ENCODE peak calls at places on chromosomes 6 and 20, in six cellular contexts. A is K562, D is HepG2, G is GM23338, V is Panc1, K is upper lobe of left lung. R is an unnamed sample. For H3K27me3, the result is how much of the 10 kb centered on the place peaks cover.

GRCh38 chr6:44475417-44475778 is 87.9 kb downstream of the CDC5L start:
- ATAC-seq in A (peak), D (peak), G (peak), V (peak), K (no peak), R (no peak)

GRCh38 chr6:32816746-32817204 is at the start of gene HLA-DOB:
- ATAC-seq in A (peak), D (no peak), G (peak), V (no peak), K (peak), R (peak)

GRCh38 chr6:134689676-134690447 is 260.0 kb downstream of the ALDH8A1 start:
- ATAC-seq in A (no peak), D (peak), G (no peak), V (no peak), K (no peak), R (no peak)

GRCh38 chr20:10877345-10877744 is 203.5 kb upstream of the JAG1 start:
- ATAC-seq in A (no peak), D (no peak), G (no peak), V (no peak), K (no peak), R (peak)

GRCh38 chr20:55232647-55233046 is 757.3 kb downstream of the DOK5 start:
- ATAC-seq in A (no peak), D (no peak), G (no peak), V (no peak), K (no peak), R (no peak)

GRCh38 chr20:6590891-6591679 is 176.4 kb upstream of the BMP2 start:
- ATAC-seq in A (no peak), D (no peak), G (no peak), V (no peak), K (no peak), R (no peak)

GRCh38 chr6:135932651-135933050 is 81.2 kb downstream of the PDE7B start:
- ATAC-seq in A (no peak), D (peak), G (no peak), V (no peak), K (no peak), R (no peak)

GRCh38 chr6:53628354-53629119 is 37.0 kb downstream of the KLHL31 start:
- ATAC-seq in A (peak), D (peak), G (no peak), V (no peak), K (no peak), R (peak)

GRCh38 chr6:53066059-53066406 is 829 bp downstream of the FBXO9 start:
- ATAC-seq in A (peak), D (peak), G (no peak), V (no peak), K (peak), R (no peak)

GRCh38 chr20:48773837-48774418 is 53.9 kb downstream of the PREX1 start:
- ATAC-seq in A (no peak), D (peak), G (no peak), V (no peak), K (peak), R (peak)

GRCh38 chr20:37397954-37398749 is 52.2 kb downstream of the SRC start:
- ATAC-seq in A (no peak), D (peak), G (no peak), V (no peak), K (no peak), R (no peak)

GRCh38 chr6:111038534-111039252 is 48.6 kb upstream of the SLC16A10 start:
- ATAC-seq in A (no peak), D (no peak), G (no peak), V (no peak), K (no peak), R (no peak)

GRCh38 chr6:45084257-45084656 is 243.9 kb upstream of the RUNX2 start:
- ATAC-seq in A (no peak), D (no peak), G (no peak), V (no peak), K (no peak), R (no peak)

GRCh38 chr20:2700913-2701620 is 8.5 kb downstream of the EBF4 start:
- ATAC-seq in A (no peak), D (peak), G (peak), V (no peak), K (no peak), R (no peak)

GRCh38 chr20:57605045-57605444 is 15.2 kb downstream of the ZBP1 start:
- ATAC-seq in A (no peak), D (no peak), G (no peak), V (no peak), K (no peak), R (no peak)
- TF ChIP-seq POLR2AphosphoS5 in A (no peak), D (no peak), G (no peak), V (no peak), K (no peak), R (no peak)

GRCh38 chr6:158131926-158132325 is 36.1 kb downstream of the SERAC1 start:
- ATAC-seq in A (peak), D (peak), G (no peak), V (peak), K (no peak), R (no peak)
- TF ChIP-seq CTCF in A (peak), D (peak), G (peak), V (peak), K (no peak), R (no peak)

DNA sequence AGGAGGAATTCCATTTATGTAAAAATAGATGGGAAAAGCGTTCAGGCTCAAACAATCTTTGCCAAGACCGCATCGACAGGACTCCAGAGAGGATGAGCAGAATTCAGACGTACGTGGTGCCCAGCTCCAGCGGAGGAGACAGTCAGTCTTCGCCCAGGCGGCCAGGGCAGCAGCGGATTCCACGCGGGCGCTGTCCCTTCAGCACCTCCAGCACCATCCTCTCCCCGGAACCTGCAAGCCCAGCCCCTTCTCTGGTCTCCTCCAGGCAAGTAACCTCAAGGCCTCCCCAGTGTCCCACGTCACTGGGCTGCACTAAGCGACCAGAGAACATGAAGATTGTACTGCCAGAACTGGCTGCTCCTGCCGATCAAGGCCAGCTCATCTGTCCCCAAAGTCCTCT is 2.8 kb upstream of the KCNQ2 start:
- ATAC-seq in A (peak), D (peak), G (peak), V (no peak), K (no peak), R (no peak)
- H3K27me3 ChIP-seq in A (half or more), D (half or more), G (under half), V (under half), K (under half), R (half or more)

GRCh38 chr6:2245954-2246863 is 804 bp upstream of the GMDS start:
- ATAC-seq in A (peak), D (peak), G (peak), V (peak), K (peak), R (peak)
- TF ChIP-seq POLR2AphosphoS5 in A (no peak), D (peak), G (no peak), V (no peak), K (peak), R (peak)

DNA sequence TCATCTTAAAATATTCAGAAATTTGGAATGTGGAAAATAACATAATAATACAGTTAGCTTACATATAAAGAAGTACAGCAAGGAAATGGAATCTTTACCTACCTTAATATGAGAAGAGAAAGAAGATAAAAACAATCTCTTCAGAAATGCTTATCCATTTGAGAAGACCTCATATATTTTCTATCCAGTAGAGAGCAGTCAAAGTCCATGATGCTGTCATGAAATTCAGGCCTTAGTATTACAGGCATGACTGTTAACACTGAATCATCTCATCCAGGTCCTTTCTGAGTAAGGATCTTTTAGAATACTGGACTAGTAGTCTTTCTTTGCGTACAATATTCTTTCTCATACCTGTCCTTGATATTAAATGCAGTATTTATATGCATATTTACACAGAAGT is 713.4 kb downstream of the CD109 start:
- ATAC-seq in A (no peak), D (peak), G (peak), V (no peak), K (no peak), R (peak)
- TF ChIP-seq CTCF in A (no peak), D (peak), G (peak), V (peak), K (no peak), R (peak)

DNA sequence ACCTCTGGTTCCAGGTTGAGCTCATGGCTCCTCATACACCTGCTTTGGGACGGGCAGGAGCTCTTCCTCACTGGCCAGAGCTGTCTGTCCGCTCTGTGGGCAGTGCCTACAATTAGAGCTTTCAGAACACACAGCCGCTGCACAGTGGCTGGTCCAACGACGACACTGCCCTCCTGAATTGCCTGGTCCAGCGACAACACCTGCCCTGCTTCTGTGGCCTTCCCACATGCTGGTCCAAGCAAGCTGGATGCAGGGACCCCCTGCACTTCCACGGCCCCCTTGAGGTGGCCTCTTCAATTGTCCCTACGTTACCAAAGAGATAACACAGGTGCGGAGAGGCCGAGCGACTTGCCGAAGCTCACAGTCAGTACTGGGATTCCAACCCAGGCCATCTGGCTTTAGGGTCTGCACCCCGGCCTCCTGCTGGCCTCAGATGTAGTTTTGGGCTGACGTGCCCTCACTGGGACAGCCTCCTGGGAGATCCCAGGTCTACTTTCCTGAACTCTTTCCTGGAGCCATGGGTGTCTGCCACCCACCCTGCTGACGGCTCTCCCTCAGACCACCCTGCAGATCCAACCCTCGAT is 1.4 kb upstream of the CHRNA4 start:
- ATAC-seq in A (no peak), D (peak), G (no peak), V (no peak), K (no peak), R (no peak)
- H3K27me3 ChIP-seq in A (under half), D (half or more), G (under half), V (under half), K (under half), R (half or more)

R was measured in gastroesophageal sphincter.